ENCODE peak calls at places on chromosomes 11 and 22, in six cellular contexts. R is K562, W is SK-N-SH, D is HepG2, P is H1, G is GM12878. S is an unnamed sample.

GRCh38 chr11:46143049-46143806 is 22.0 kb upstream of the PHF21A start:
- DNase-seq in W (no peak), G (no peak), D (no peak), P (no peak), R (no peak), S (no peak)

GRCh38 chr11:57302489-57302888 is 22.3 kb downstream of the TNKS1BP1 start:
- DNase-seq in R (no peak), W (no peak), G (no peak), P (no peak), D (no peak), S (no peak)

GRCh38 chr11:33931032-33931431 is 39.2 kb upstream of the LMO2 start:
- DNase-seq in G (no peak), P (no peak), D (no peak), W (no peak), R (no peak), S (no peak)

GRCh38 chr22:33563568-33563967 is 356.7 kb downstream of the LARGE1 start:
- DNase-seq in G (no peak), W (no peak), D (no peak), R (no peak), P (no peak), S (no peak)

GRCh38 chr22:36048911-36049677 is 20.5 kb upstream of the RBFOX2 start:
- DNase-seq in R (no peak), W (no peak), G (no peak), D (no peak), P (no peak), S (no peak)

GRCh38 chr11:113992459-113993105 is 17.7 kb downstream of the HTR3A start:
- DNase-seq in W (peak), P (no peak), R (no peak), G (no peak), D (no peak), S (no peak)

GRCh38 chr22:36998620-36999351 is 20.5 kb downstream of the TST start:
- DNase-seq in G (no peak), P (no peak), R (no peak), D (no peak), W (no peak), S (no peak)

GRCh38 chr11:47863189-47863892 is 15.2 kb upstream of the NUP160 start:
- DNase-seq in W (peak), G (no peak), D (no peak), P (no peak), R (no peak), S (no peak)

GRCh38 chr22:25747245-25747944 is 5.4 kb downstream of the MYO18B start:
- DNase-seq in W (peak), R (peak), G (no peak), D (peak), P (no peak), S (no peak)

GRCh38 chr22:32083000-32083399 is 39.9 kb downstream of the SLC5A1 start:
- DNase-seq in G (no peak), P (no peak), R (no peak), W (no peak), D (no peak), S (no peak)

GRCh38 chr11:73292481-73292880 is 15.6 kb upstream of the ARHGEF17 start:
- DNase-seq in G (no peak), P (no peak), D (no peak), W (no peak), R (no peak), S (no peak)

DNA sequence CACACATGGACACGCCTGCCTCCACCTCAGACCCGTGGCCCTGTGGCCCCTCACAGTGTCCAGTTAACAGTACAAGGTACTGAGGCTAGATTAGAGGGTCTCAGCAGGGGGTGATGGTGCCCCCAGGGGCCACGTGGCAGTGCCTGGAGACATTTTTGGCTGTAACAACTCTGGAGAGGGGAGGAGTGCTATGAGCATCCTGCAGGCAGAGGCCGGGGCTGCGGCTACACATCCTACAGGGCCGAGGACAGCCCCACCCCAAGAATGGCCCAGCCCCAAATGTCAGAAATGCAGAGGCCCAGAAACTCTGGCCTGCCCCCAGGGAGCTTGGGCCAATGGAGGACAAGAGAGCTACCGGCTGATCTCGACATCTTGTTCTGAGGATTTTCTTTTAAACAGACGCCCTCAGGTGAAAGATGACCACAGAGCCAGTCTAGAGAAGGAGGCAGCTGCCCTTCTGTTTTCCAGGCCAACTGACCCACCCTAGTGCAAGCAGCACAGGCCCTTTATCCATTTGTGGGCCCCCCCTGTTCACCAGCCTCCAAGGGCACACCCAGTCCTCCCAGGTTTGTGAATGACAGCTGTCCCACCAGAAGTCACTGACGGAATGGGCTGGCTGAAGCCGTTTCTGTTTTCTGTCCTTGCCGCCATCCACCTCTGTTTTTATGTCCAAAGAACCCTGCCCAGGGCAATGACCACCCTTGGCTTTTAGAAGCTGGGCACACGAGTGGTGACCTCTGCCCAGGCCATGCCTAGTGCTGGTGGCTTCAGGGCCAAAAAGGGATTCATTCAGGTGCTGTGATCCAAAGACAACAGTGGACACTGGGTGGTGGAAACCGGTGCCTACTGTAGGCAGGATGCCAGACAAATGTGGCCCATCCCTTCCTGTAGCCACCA is 85.2 kb upstream of the LINC01488 start:
- DNase-seq in G (no peak), D (no peak), P (no peak), W (no peak), R (peak), S (no peak)
- TF ChIP-seq GABPA in G (no peak), D (no peak), P (no peak), W (no peak), R (no peak), S (no peak)

GRCh38 chr22:23521442-23522113 is 58.5 kb downstream of the IGLL1 start:
- DNase-seq in G (peak), P (peak), W (peak), R (peak), D (peak), S (peak)
- TF ChIP-seq POLR2AphosphoS5 in G (no peak), P (no peak), W (peak), R (no peak), D (peak), S (no peak)

GRCh38 chr11:44608654-44609027 is 43.2 kb downstream of the CD82 start:
- DNase-seq in D (no peak), W (no peak), P (no peak), R (no peak), G (no peak), S (no peak)
- TF ChIP-seq GABPA in D (no peak), W (no peak), P (no peak), R (no peak), G (no peak), S (no peak)

DNA sequence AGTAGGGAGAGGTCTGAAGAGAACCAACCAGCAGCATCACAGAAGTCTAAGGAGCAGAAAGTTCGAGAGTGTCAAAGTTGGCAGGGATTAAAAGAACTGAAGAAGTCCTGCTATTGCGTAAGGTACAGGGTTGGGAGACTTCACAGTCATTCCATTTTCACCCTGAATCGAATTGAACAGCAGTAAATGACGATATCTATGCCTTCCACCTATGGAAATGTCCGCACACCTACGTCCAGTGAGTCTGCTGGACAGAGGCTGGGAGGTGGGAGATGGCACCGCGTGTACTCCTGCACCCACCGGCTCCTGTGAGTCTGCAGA is 116.7 kb downstream of the MICAL3 start:
- DNase-seq in P (no peak), W (no peak), D (no peak), G (no peak), R (no peak), S (no peak)
- TF ChIP-seq POLR2AphosphoS5 in P (no peak), W (no peak), D (no peak), G (no peak), R (no peak), S (no peak)

GRCh38 chr11:8828580-8829358 is 82.2 kb upstream of the AKIP1 start:
- DNase-seq in R (no peak), W (no peak), G (no peak), P (no peak), D (no peak), S (peak)
- TF ChIP-seq GABPA in R (no peak), W (no peak), G (no peak), P (no peak), D (no peak), S (no peak)